ENCODE peak calls at places on chromosomes 7 and 10, in six cellular contexts. J is stimulated activated CD4-positive, alpha-beta T cell treated with anti-CD3 and anti-CD28 coated beads, Interleukin-4, amount 100 ng/mL, for 1 hour; N is NCI-H748 treated with DMSO at 0.1 percent for 48 hours; E is BJ; Q is GM19239; Y is T47D. R is an unnamed sample.

GRCh38 chr10:117411440-117412428 is 36.5 kb upstream of the PDZD8 start:
- DNase-seq in J (no peak), N (no peak), E (no peak), Q (no peak), Y (no peak), R (no peak)

GRCh38 chr7:100369105-100369504 is 4.2 kb upstream of the PILRA start:
- DNase-seq in J (no peak), N (no peak), E (no peak), Q (peak), Y (no peak), R (peak)

GRCh38 chr10:100519321-100520051 is at the start of gene SEC31B:
- DNase-seq in J (no peak), N (peak), E (no peak), Q (no peak), Y (no peak), R (peak)

GRCh38 chr7:5691536-5692090 is 89.8 kb downstream of the RNF216 start:
- DNase-seq in J (no peak), N (no peak), E (no peak), Q (no peak), Y (no peak), R (no peak)

GRCh38 chr7:103524042-103524907 is 78.3 kb upstream of the SLC26A5 start:
- DNase-seq in J (no peak), N (peak), E (no peak), Q (no peak), Y (peak), R (no peak)

GRCh38 chr7:44676776-44677175 is 70.3 kb downstream of the OGDH start:
- DNase-seq in J (no peak), N (no peak), E (no peak), Q (no peak), Y (no peak), R (no peak)

GRCh38 chr7:27071622-27072390 is 24.0 kb downstream of the HOXA1 start:
- DNase-seq in J (no peak), N (no peak), E (no peak), Q (no peak), Y (no peak), R (no peak)

GRCh38 chr10:13560597-13560996 is 26.2 kb upstream of the PRPF18 start:
- DNase-seq in J (no peak), N (no peak), E (no peak), Q (no peak), Y (no peak), R (no peak)

GRCh38 chr7:28686418-28686800 is 271.7 kb downstream of the TRIL start:
- DNase-seq in J (no peak), N (no peak), E (no peak), Q (no peak), Y (peak), R (no peak)

R was measured in left lung.